ENCODE peak calls at places on chromosomes 6 and 20, in eight cellular contexts. U is astrocyte of the cerebellum; F is PC-9; W is CD8-positive, alpha-beta T cell; J is endodermal cell; Q is pancreas; H is IMR-90; P is HepG2. K is an unnamed sample.

GRCh38 chr6:122289721-122290501 is 109.5 kb upstream of the HSF2 start:
- DNase-seq in U (peak; percentile 63), F (no peak), W (no peak), J (peak; percentile 60), Q (no peak), H (peak; percentile 7), P (peak; percentile 13), K (no peak)

GRCh38 chr6:89828988-89829590 is 591 bp upstream of the CASP8AP2 start:
- DNase-seq in U (no peak), F (no peak), W (peak; percentile 53), J (peak; percentile 65), Q (no peak), H (no peak), P (no peak), K (no peak)

GRCh38 chr6:40205801-40206200 is 271.5 kb upstream of the MOCS1 start:
- DNase-seq in U (no peak), F (no peak), W (no peak), J (no peak), Q (no peak), H (no peak), P (no peak), K (no peak)

GRCh38 chr6:146357578-146358340 is 185.9 kb upstream of the RAB32 start:
- DNase-seq in U (peak; percentile 92), F (peak; percentile 13), W (no peak), J (no peak), Q (no peak), H (peak; percentile 27), P (no peak), K (peak; percentile 31)

GRCh38 chr6:152981989-152982767 is 663 bp downstream of the FBXO5 start:
- DNase-seq in U (no peak), F (no peak), W (no peak), J (peak; percentile 65), Q (peak; percentile 54), H (no peak), P (no peak), K (no peak)

GRCh38 chr6:64224819-64225218 is 589.2 kb downstream of the PHF3 start:
- DNase-seq in U (no peak), F (no peak), W (no peak), J (no peak), Q (peak; percentile 10), H (peak; percentile 14), P (no peak), K (no peak)

GRCh38 chr6:111592726-111593515 is 12.8 kb downstream of the TRAF3IP2 start:
- DNase-seq in U (no peak), F (no peak), W (no peak), J (no peak), Q (no peak), H (no peak), P (no peak), K (no peak)

GRCh38 chr20:49276201-49276894 is 1.5 kb downstream of the ZNFX1 start:
- DNase-seq in U (peak; percentile 65), F (peak; percentile 24), W (peak; percentile 59), J (no peak), Q (no peak), H (peak; percentile 74), P (no peak), K (no peak)

GRCh38 chr20:59647271-59647670 is 42.9 kb downstream of the PHACTR3 start:
- DNase-seq in U (no peak), F (no peak), W (no peak), J (no peak), Q (no peak), H (no peak), P (no peak), K (no peak)

GRCh38 chr20:60306516-60306915 is 348.3 kb downstream of the CDH26 start:
- DNase-seq in U (no peak), F (no peak), W (no peak), J (no peak), Q (no peak), H (no peak), P (no peak), K (no peak)

GRCh38 chr6:87421576-87421975 is 13.8 kb downstream of the CFAP206 start:
- DNase-seq in U (no peak), F (peak; percentile 41), W (no peak), J (no peak), Q (no peak), H (no peak), P (no peak), K (no peak)

GRCh38 chr6:83883240-83883639 is 23.8 kb downstream of the CYB5R4 start:
- DNase-seq in U (no peak), F (no peak), W (no peak), J (no peak), Q (no peak), H (no peak), P (no peak), K (no peak)

GRCh38 chr6:24631671-24632070 is 14.3 kb downstream of the KIAA0319 start:
- DNase-seq in U (no peak), F (no peak), W (no peak), J (no peak), Q (no peak), H (no peak), P (no peak), K (no peak)

GRCh38 chr6:113921299-113921904 is 49.5 kb downstream of the HDAC2 start:
- DNase-seq in U (no peak), F (no peak), W (no peak), J (no peak), Q (no peak), H (no peak), P (no peak), K (no peak)

GRCh38 chr6:46972521-46972920 is 50.8 kb upstream of the ADGRF5 start:
- DNase-seq in U (no peak), F (no peak), W (no peak), J (no peak), Q (no peak), H (no peak), P (no peak), K (no peak)

DNA sequence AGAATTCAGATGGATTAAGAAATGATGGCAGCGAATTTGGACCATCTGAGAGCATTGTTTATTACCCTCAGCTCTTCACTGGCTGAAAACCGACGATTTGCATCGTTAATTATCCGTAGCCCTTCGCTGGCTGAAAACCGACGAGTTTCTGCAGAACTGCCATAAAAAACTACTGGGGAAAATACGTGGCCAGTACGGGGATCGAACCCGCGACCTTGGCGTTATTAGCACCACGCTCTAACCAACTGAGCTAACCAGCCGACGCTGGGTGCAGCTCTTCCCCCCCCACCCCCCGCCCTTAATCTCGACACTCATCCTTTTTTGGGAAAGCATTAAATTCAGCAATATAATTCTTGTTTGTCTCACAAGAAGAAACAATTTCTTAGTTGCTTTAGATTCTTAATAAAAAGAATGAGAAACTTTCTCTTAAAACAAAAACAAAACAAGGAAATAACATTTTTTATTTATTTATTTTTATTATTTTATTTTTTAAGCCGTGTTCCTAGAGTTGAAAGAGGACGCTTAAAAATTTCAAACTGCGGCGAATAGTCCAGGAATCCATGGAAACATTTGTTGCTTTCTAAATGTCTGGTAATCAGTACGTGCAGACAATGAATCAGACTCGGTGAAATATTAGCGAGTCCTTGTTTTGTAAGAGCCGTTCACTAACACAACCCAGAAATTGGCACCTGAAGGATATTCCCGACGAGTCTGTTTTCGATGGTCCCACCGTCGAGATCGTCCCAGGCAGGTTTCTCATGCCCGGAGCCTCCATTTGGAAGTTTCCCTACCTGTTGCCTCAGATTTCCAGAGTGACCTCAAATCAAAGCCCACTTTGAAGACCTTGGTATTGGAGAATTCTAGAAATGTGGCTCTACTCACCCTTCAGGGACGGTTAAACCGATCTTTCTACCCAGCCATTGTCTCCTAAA is 27.8 kb downstream of the PRSS16 start:
- DNase-seq in U (no peak), F (no peak), W (no peak), J (peak; percentile 88), Q (no peak), H (no peak), P (no peak), K (no peak)
- H3K4me3 ChIP-seq in U (no peak overlapping the region), F (peak overlapping the region; percentile 49), W (no peak overlapping the region), J (peak overlapping the region; percentile 71), Q (no peak overlapping the region), H (no peak overlapping the region), P (no peak overlapping the region), K (no peak overlapping the region)

GRCh38 chr6:55397986-55398385 is 70.7 kb downstream of the GFRAL start:
- DNase-seq in U (no peak), F (no peak), W (no peak), J (no peak), Q (no peak), H (peak; percentile 86), P (no peak), K (no peak)

GRCh38 chr6:55395836-55396235 is 68.6 kb downstream of the GFRAL start:
- DNase-seq in U (no peak), F (no peak), W (no peak), J (no peak), Q (no peak), H (peak; percentile 7), P (no peak), K (no peak)

GRCh38 chr6:55399331-55399730 is 72.1 kb downstream of the GFRAL start:
- DNase-seq in U (no peak), F (no peak), W (no peak), J (no peak), Q (no peak), H (peak; percentile 56), P (no peak), K (no peak)
- TF ChIP-seq CTCF in U (no peak), F (no peak), W (no peak), J (no peak), Q (no peak), H (no peak), P (no peak), K (no peak)

GRCh38 chr20:63249891-63250290 is 4.4 kb downstream of the NKAIN4 start:
- DNase-seq in U (no peak), F (no peak), W (no peak), J (no peak), Q (no peak), H (no peak), P (no peak), K (no peak)
- H3K4me3 ChIP-seq in U (no peak overlapping the region), F (no peak overlapping the region), W (no peak overlapping the region), J (no peak overlapping the region), Q (no peak overlapping the region), H (no peak overlapping the region), P (no peak overlapping the region), K (no peak overlapping the region)

DNA sequence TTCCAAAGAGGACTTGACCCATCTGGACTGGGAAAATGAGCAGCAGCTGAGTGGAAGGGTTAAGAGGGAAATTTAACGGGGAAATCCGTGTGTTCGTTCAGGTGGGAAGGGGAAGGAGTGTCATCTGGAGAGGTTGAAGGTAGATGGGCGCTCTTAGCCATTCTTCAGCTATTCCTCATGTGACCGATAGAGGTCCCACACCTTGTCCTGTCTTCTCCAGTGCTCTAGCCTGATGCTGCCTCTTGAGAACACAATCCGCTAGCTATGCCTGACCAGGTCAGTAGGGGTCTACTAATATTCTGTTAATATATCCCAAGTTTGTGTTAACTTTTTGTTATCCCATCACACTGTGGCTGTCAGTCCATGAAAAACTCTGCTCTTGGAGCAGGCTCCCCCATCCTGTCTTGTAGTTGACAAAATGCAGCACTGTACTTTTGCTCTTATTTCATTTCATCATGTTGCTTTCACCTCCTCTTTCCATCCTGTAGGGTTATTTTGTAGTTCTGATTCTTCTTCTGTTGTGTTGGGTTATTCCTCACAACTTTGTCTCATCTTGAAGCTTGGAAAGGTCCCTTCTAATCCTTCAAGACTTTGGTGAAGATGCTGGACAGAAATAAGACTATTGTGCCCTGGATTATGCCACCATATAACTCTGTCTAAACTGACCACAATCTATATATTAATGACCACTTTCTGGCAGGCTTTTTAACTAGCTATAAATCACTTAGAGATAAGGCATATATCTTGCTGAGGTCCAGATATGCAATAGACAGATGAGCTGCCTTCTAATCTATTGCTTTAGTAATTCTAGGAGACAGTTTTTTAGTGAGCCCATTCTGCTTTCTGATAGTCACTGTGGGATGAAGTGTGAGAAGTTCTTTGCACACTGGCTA is 123.4 kb upstream of the SUPT3H start:
- DNase-seq in U (no peak), F (no peak), W (no peak), J (peak; percentile 82), Q (no peak), H (no peak), P (peak; percentile 71), K (no peak)
- TF ChIP-seq CTCF in U (peak; percentile 56), F (no peak), W (no peak), J (peak; percentile 89), Q (no peak), H (no peak), P (peak; percentile 69), K (no peak)